ENCODE peak calls at places on chromosomes 13 and 19, in five cellular contexts. T is T-helper 2 cell; U is amniotic stem cell; Z is mucosa of descending colon; D is stimulated activated CD8-positive, alpha-beta memory T cell treated with anti-CD3 and anti-CD28 coated beads, Interleukin-2, amount 100 ng/mL, for 48 hours. C is an unnamed sample.
A peak's percentile ranks its signal among the peaks of the same experiment; 100 is the strongest.

GRCh38 chr19:18333680-18334079 is 6.7 kb upstream of the PGPEP1 start:
- DNase-seq in D (no peak), T (no peak), Z (no peak), U (no peak), C (no peak)

GRCh38 chr19:799076-799881 is 2.0 kb downstream of the PTBP1 start:
- DNase-seq in U (no peak), D (no peak), T (peak; percentile 35), Z (no peak), C (peak; percentile 35)

GRCh38 chr19:29893606-29894284 is 48.3 kb upstream of the URI1 start:
- DNase-seq in D (no peak), U (no peak), T (no peak), Z (no peak), C (no peak)

GRCh38 chr13:36778083-36778671 is 40.8 kb upstream of the RFXAP start:
- DNase-seq in U (peak; percentile 10), T (no peak), D (no peak), Z (no peak), C (no peak)

GRCh38 chr13:28499579-28499978 is 4.7 kb upstream of the FLT1 start:
- DNase-seq in T (no peak), U (no peak), Z (no peak), D (no peak), C (no peak)

GRCh38 chr13:106063591-106064308 is 471.7 kb downstream of the EFNB2 start:
- DNase-seq in D (no peak), U (no peak), Z (no peak), T (no peak), C (no peak)

GRCh38 chr19:6737873-6738725 is 719 bp upstream of the GPR108 start:
- DNase-seq in D (peak; percentile 73), U (peak; percentile 52), Z (peak; percentile 99), T (peak; percentile 93), C (peak; percentile 41)

GRCh38 chr19:52991021-52991420 is 22.7 kb upstream of the ERVV-1 start:
- DNase-seq in T (no peak), Z (peak; percentile 7), D (no peak), U (no peak), C (no peak)

GRCh38 chr13:40273173-40274000 is 393.1 kb downstream of the FOXO1 start:
- DNase-seq in D (no peak), U (no peak), T (no peak), Z (no peak), C (no peak)

GRCh38 chr13:36294061-36294460 is 3.6 kb downstream of the CCDC169 start:
- DNase-seq in Z (no peak), T (no peak), U (no peak), D (no peak), C (no peak)

GRCh38 chr19:979318-979741 is 4.8 kb upstream of the WDR18 start:
- DNase-seq in Z (no peak), T (no peak), D (no peak), U (no peak), C (no peak)

GRCh38 chr19:57816652-57817051 is 1.9 kb upstream of the ZNF552 start:
- DNase-seq in U (no peak), T (no peak), Z (no peak), D (no peak), C (no peak)

GRCh38 chr13:66405908-66406802 is 824.0 kb downstream of the PCDH9 start:
- DNase-seq in T (no peak), U (no peak), Z (no peak), D (no peak), C (no peak)

GRCh38 chr19:8569066-8569761 is 8.0 kb downstream of the MYO1F start:
- DNase-seq in D (peak; percentile 60), U (peak; percentile 53), Z (peak; percentile 60), T (peak; percentile 98), C (no peak)

GRCh38 chr13:48631441-48631840 is 22.3 kb upstream of the CYSLTR2 start:
- DNase-seq in D (no peak), Z (no peak), T (no peak), U (no peak), C (no peak)

GRCh38 chr13:35530147-35530546 is 53.7 kb upstream of the MAB21L1 start:
- DNase-seq in U (no peak), T (no peak), D (no peak), Z (no peak), C (no peak)

GRCh38 chr19:40357655-40358054 is 9.2 kb downstream of the PLD3 start:
- DNase-seq in Z (no peak), D (no peak), T (no peak), U (no peak), C (no peak)

GRCh38 chr19:1087813-1088418 is 7.3 kb downstream of the POLR2E start:
- DNase-seq in Z (peak; percentile 61), T (peak; percentile 75), U (no peak), D (no peak), C (no peak)

GRCh38 chr19:39765091-39766076 is 13.3 kb upstream of the LEUTX start:
- DNase-seq in U (peak; percentile 20), T (peak; percentile 14), D (no peak), Z (peak; percentile 74), C (peak; percentile 76)

GRCh38 chr13:60327551-60327950 is 69.5 kb upstream of the TDRD3 start:
- DNase-seq in Z (peak; percentile 11), T (no peak), U (no peak), D (no peak), C (no peak)

GRCh38 chr13:103006706-103007426 is 59.4 kb downstream of the SLC10A2 start:
- DNase-seq in T (no peak), U (no peak), Z (no peak), D (no peak), C (no peak)

GRCh38 chr13:29594310-29594709 is 1.2 kb downstream of the SLC7A1 start:
- DNase-seq in T (peak; percentile 58), Z (peak; percentile 67), D (peak; percentile 19), U (peak; percentile 27), C (peak; percentile 8)

GRCh38 chr13:72651196-72651595 is 76.2 kb downstream of the MZT1 start:
- DNase-seq in U (no peak), T (no peak), D (no peak), Z (no peak), C (no peak)

GRCh38 chr13:111210945-111211469 is 95.9 kb downstream of the ARHGEF7 start:
- DNase-seq in Z (no peak), D (no peak), U (no peak), T (no peak), C (no peak)

GRCh38 chr19:58399903-58400637 is 4.6 kb downstream of the RNF225 start:
- DNase-seq in Z (no peak), D (no peak), T (no peak), U (no peak), C (no peak)

GRCh38 chr19:19403373-19403901 is 2.0 kb upstream of the GATAD2A start:
- DNase-seq in T (no peak), Z (no peak), U (peak; percentile 4), D (no peak), C (no peak)

GRCh38 chr19:49949735-49950589 is 11.0 kb downstream of the SIGLEC11 start:
- DNase-seq in U (no peak), T (no peak), D (no peak), Z (no peak), C (no peak)

GRCh38 chr19:39704181-39705044 is at the start of gene LGALS14:
- DNase-seq in U (no peak), Z (no peak), T (peak; percentile 45), D (no peak), C (no peak)

GRCh38 chr13:49300716-49301589 is 53.2 kb downstream of the CDADC1 start:
- DNase-seq in D (peak; percentile 34), T (peak; percentile 86), Z (peak; percentile 63), U (peak; percentile 46), C (peak; percentile 28)

C was measured in neural crest cell.